ENCODE peak calls at places on chromosomes 7 and 10, in six cellular contexts. One of them, this sample, is unnamed.

GRCh38 chr10:93995598-93996271 is 2.0 kb downstream of the PLCE1 start:
- DNase-seq in left colon: no peak
- DNase-seq in left cardiac atrium: no peak
- DNase-seq in mucosa of descending colon: peak
- DNase-seq in NCI-H748 treated with DMSO at 0.1 percent for 48 hours: no peak
- DNase-seq in T-helper 9 cell: no peak
- DNase-seq in this sample: no peak

GRCh38 chr7:120444650-120445049 is 171.7 kb downstream of the KCND2 start:
- DNase-seq in T-helper 9 cell: no peak
- DNase-seq in left cardiac atrium: no peak
- DNase-seq in NCI-H748 treated with DMSO at 0.1 percent for 48 hours: no peak
- DNase-seq in left colon: no peak
- DNase-seq in mucosa of descending colon: no peak
- DNase-seq in this sample: no peak

GRCh38 chr7:43110790-43111362 is 1.6 kb upstream of the HECW1 start:
- DNase-seq in mucosa of descending colon: no peak
- DNase-seq in left cardiac atrium: no peak
- DNase-seq in T-helper 9 cell: no peak
- DNase-seq in left colon: no peak
- DNase-seq in NCI-H748 treated with DMSO at 0.1 percent for 48 hours: no peak
- DNase-seq in this sample: no peak

GRCh38 chr10:92880233-92880861 is 32.0 kb downstream of the EXOC6 start:
- DNase-seq in mucosa of descending colon: peak
- DNase-seq in T-helper 9 cell: no peak
- DNase-seq in left cardiac atrium: no peak
- DNase-seq in left colon: no peak
- DNase-seq in NCI-H748 treated with DMSO at 0.1 percent for 48 hours: peak
- DNase-seq in this sample: no peak

GRCh38 chr10:69640196-69640980 is 10.3 kb downstream of the FAM241B start:
- DNase-seq in T-helper 9 cell: no peak
- DNase-seq in left colon: peak
- DNase-seq in left cardiac atrium: no peak
- DNase-seq in mucosa of descending colon: no peak
- DNase-seq in NCI-H748 treated with DMSO at 0.1 percent for 48 hours: no peak
- DNase-seq in this sample: peak

GRCh38 chr7:105521027-105521730 is 892 bp downstream of the PUS7 start:
- DNase-seq in NCI-H748 treated with DMSO at 0.1 percent for 48 hours: peak
- DNase-seq in left colon: peak
- DNase-seq in T-helper 9 cell: peak
- DNase-seq in mucosa of descending colon: peak
- DNase-seq in left cardiac atrium: peak
- DNase-seq in this sample: no peak

GRCh38 chr10:45518741-45519140 is 144.7 kb downstream of the ALOX5 start:
- DNase-seq in T-helper 9 cell: no peak
- DNase-seq in NCI-H748 treated with DMSO at 0.1 percent for 48 hours: no peak
- DNase-seq in mucosa of descending colon: no peak
- DNase-seq in left colon: no peak
- DNase-seq in left cardiac atrium: no peak
- DNase-seq in this sample: no peak

GRCh38 chr10:100725869-100726426 is 19.4 kb upstream of the PAX2 start:
- DNase-seq in left cardiac atrium: no peak
- DNase-seq in NCI-H748 treated with DMSO at 0.1 percent for 48 hours: no peak
- DNase-seq in T-helper 9 cell: no peak
- DNase-seq in left colon: no peak
- DNase-seq in mucosa of descending colon: no peak
- DNase-seq in this sample: no peak

GRCh38 chr7:3695602-3696001 is 394.6 kb downstream of the SDK1 start:
- DNase-seq in NCI-H748 treated with DMSO at 0.1 percent for 48 hours: no peak
- DNase-seq in left colon: no peak
- DNase-seq in mucosa of descending colon: peak
- DNase-seq in T-helper 9 cell: no peak
- DNase-seq in left cardiac atrium: no peak
- DNase-seq in this sample: no peak

GRCh38 chr10:127346604-127347003 is 150.2 kb upstream of the INSYN2A start:
- DNase-seq in mucosa of descending colon: no peak
- DNase-seq in left cardiac atrium: no peak
- DNase-seq in NCI-H748 treated with DMSO at 0.1 percent for 48 hours: no peak
- DNase-seq in left colon: no peak
- DNase-seq in T-helper 9 cell: no peak
- DNase-seq in this sample: no peak

GRCh38 chr7:14585232-14585631 is 317.3 kb downstream of the DGKB start:
- DNase-seq in T-helper 9 cell: no peak
- DNase-seq in NCI-H748 treated with DMSO at 0.1 percent for 48 hours: no peak
- DNase-seq in left cardiac atrium: no peak
- DNase-seq in left colon: no peak
- DNase-seq in mucosa of descending colon: no peak
- DNase-seq in this sample: no peak

GRCh38 chr10:92082583-92083280 is 159.2 kb downstream of the BTAF1 start:
- DNase-seq in T-helper 9 cell: no peak
- DNase-seq in left cardiac atrium: no peak
- DNase-seq in NCI-H748 treated with DMSO at 0.1 percent for 48 hours: no peak
- DNase-seq in mucosa of descending colon: no peak
- DNase-seq in left colon: no peak
- DNase-seq in this sample: no peak

GRCh38 chr10:117161386-117162033 is 23.4 kb upstream of the VAX1 start:
- DNase-seq in T-helper 9 cell: no peak
- DNase-seq in left colon: no peak
- DNase-seq in mucosa of descending colon: no peak
- DNase-seq in left cardiac atrium: no peak
- DNase-seq in NCI-H748 treated with DMSO at 0.1 percent for 48 hours: no peak
- DNase-seq in this sample: no peak

GRCh38 chr7:50608196-50608906 is 43.1 kb upstream of the DDC start:
- DNase-seq in T-helper 9 cell: no peak
- DNase-seq in left cardiac atrium: no peak
- DNase-seq in mucosa of descending colon: no peak
- DNase-seq in left colon: no peak
- DNase-seq in NCI-H748 treated with DMSO at 0.1 percent for 48 hours: no peak
- DNase-seq in this sample: no peak

GRCh38 chr7:92246363-92247101 is 758 bp downstream of the ANKIB1 start:
- DNase-seq in left cardiac atrium: peak
- DNase-seq in T-helper 9 cell: peak
- DNase-seq in NCI-H748 treated with DMSO at 0.1 percent for 48 hours: peak
- DNase-seq in left colon: peak
- DNase-seq in mucosa of descending colon: peak
- DNase-seq in this sample: no peak

GRCh38 chr10:129761573-129761972 is 202.5 kb downstream of the EBF3 start:
- DNase-seq in mucosa of descending colon: no peak
- DNase-seq in left cardiac atrium: peak
- DNase-seq in T-helper 9 cell: no peak
- DNase-seq in NCI-H748 treated with DMSO at 0.1 percent for 48 hours: no peak
- DNase-seq in left colon: peak
- DNase-seq in this sample: no peak

GRCh38 chr7:87475359-87476178 is at the start of gene ABCB4:
- DNase-seq in T-helper 9 cell: no peak
- DNase-seq in left colon: no peak
- DNase-seq in mucosa of descending colon: peak
- DNase-seq in left cardiac atrium: peak
- DNase-seq in NCI-H748 treated with DMSO at 0.1 percent for 48 hours: no peak
- DNase-seq in this sample: no peak

GRCh38 chr10:51666476-51666875 is 32.9 kb downstream of the CSTF2T start:
- DNase-seq in T-helper 9 cell: no peak
- DNase-seq in left cardiac atrium: no peak
- DNase-seq in left colon: no peak
- DNase-seq in NCI-H748 treated with DMSO at 0.1 percent for 48 hours: no peak
- DNase-seq in mucosa of descending colon: no peak
- DNase-seq in this sample: no peak

GRCh38 chr10:9824546-9825164 is 1193.0 kb upstream of the CELF2 start:
- DNase-seq in left colon: no peak
- DNase-seq in left cardiac atrium: no peak
- DNase-seq in mucosa of descending colon: no peak
- DNase-seq in NCI-H748 treated with DMSO at 0.1 percent for 48 hours: no peak
- DNase-seq in T-helper 9 cell: no peak
- DNase-seq in this sample: no peak

GRCh38 chr10:73898730-73899400 is 12.1 kb upstream of the PLAU start:
- DNase-seq in mucosa of descending colon: no peak
- DNase-seq in left colon: no peak
- DNase-seq in T-helper 9 cell: no peak
- DNase-seq in left cardiac atrium: no peak
- DNase-seq in NCI-H748 treated with DMSO at 0.1 percent for 48 hours: no peak
- DNase-seq in this sample: no peak

GRCh38 chr7:98211221-98211675 is at the start of gene BHLHA15:
- DNase-seq in mucosa of descending colon: peak
- DNase-seq in left colon: peak
- DNase-seq in left cardiac atrium: peak
- DNase-seq in NCI-H748 treated with DMSO at 0.1 percent for 48 hours: no peak
- DNase-seq in T-helper 9 cell: no peak
- DNase-seq in this sample: no peak

GRCh38 chr7:114813597-114813996 is 108.3 kb upstream of the MDFIC start:
- DNase-seq in NCI-H748 treated with DMSO at 0.1 percent for 48 hours: no peak
- DNase-seq in left cardiac atrium: no peak
- DNase-seq in left colon: no peak
- DNase-seq in mucosa of descending colon: no peak
- DNase-seq in T-helper 9 cell: no peak
- DNase-seq in this sample: no peak

GRCh38 chr7:82419200-82419599 is 24.4 kb downstream of the CACNA2D1 start:
- DNase-seq in NCI-H748 treated with DMSO at 0.1 percent for 48 hours: peak
- DNase-seq in left colon: no peak
- DNase-seq in mucosa of descending colon: no peak
- DNase-seq in T-helper 9 cell: no peak
- DNase-seq in left cardiac atrium: peak
- DNase-seq in this sample: no peak

GRCh38 chr7:45651056-45651444 is 76.9 kb downstream of the ADCY1 start:
- DNase-seq in NCI-H748 treated with DMSO at 0.1 percent for 48 hours: no peak
- DNase-seq in left cardiac atrium: no peak
- DNase-seq in T-helper 9 cell: no peak
- DNase-seq in mucosa of descending colon: no peak
- DNase-seq in left colon: no peak
- DNase-seq in this sample: no peak

GRCh38 chr10:29807407-29807806 is 172.6 kb upstream of the SVIL start:
- DNase-seq in T-helper 9 cell: no peak
- DNase-seq in left colon: no peak
- DNase-seq in NCI-H748 treated with DMSO at 0.1 percent for 48 hours: no peak
- DNase-seq in mucosa of descending colon: no peak
- DNase-seq in left cardiac atrium: no peak
- DNase-seq in this sample: no peak